ENCODE peak calls at places on chromosome 19, in eight cellular contexts. O is tibial artery; H is endodermal cell; Z is activated CD8-positive, alpha-beta memory T cell treated with anti-CD3 and anti-CD28 coated beads for 4 hours; M is RPMI7951; Q is lung microvascular endothelial cell; K is osteocyte; C is hepatic stellate cell. R is an unnamed sample.

GRCh38 chr19:30880151-30880550 is 469.1 kb downstream of the TSHZ3 start:
- DNase-seq in O (no peak), H (no peak), Z (no peak), M (no peak), Q (no peak), K (no peak), C (no peak), R (no peak)

GRCh38 chr19:42038675-42039074 is 31.3 kb downstream of the GRIK5 start:
- DNase-seq in O (no peak), H (no peak), Z (no peak), M (no peak), Q (no peak), K (no peak), C (no peak), R (no peak)

GRCh38 chr19:280541-281007 is 10.6 kb downstream of the PLPP2 start:
- DNase-seq in O (no peak), H (peak; percentile 64), Z (no peak), M (no peak), Q (no peak), K (no peak), C (no peak), R (no peak)

GRCh38 chr19:17215125-17215971 is at the start of gene USE1:
- DNase-seq in O (peak; percentile 94), H (peak; percentile 96), Z (peak; percentile 78), M (peak; percentile 91), Q (peak; percentile 88), K (peak; percentile 94), C (peak; percentile 96), R (peak; percentile 87)

GRCh38 chr19:2960120-2960519 is 15.3 kb upstream of the ZNF77 start:
- DNase-seq in O (no peak), H (no peak), Z (no peak), M (no peak), Q (no peak), K (no peak), C (no peak), R (no peak)

GRCh38 chr19:46746281-46746965 is at the start of gene STRN4:
- DNase-seq in O (no peak), H (peak; percentile 64), Z (peak; percentile 27), M (peak; percentile 59), Q (peak; percentile 47), K (no peak), C (peak; percentile 97), R (peak; percentile 67)

GRCh38 chr19:49929121-49929610 is at the start of the genes ATF5 and NUP62:
- DNase-seq in O (peak; percentile 85), H (peak; percentile 92), Z (peak; percentile 85), M (peak; percentile 85), Q (peak; percentile 83), K (peak; percentile 97), C (peak; percentile 100), R (peak; percentile 94)

GRCh38 chr19:38793186-38793585 is 4.2 kb downstream of the LGALS7B start:
- DNase-seq in O (no peak), H (no peak), Z (no peak), M (no peak), Q (peak; percentile 62), K (no peak), C (no peak), R (no peak)

R was measured in posterior cingulate gyrus.